ENCODE peak calls at places on chromosomes 12 and 14, in six cellular contexts. A, I, B, R, O and E are unnamed samples.

GRCh38 chr14:83632375-83632774 is 1897.6 kb upstream of the FLRT2 start:
- DNase-seq in B (no peak), A (no peak), O (no peak), R (no peak), I (no peak), E (no peak)

GRCh38 chr12:110168732-110169455 is 44.7 kb downstream of the IFT81 start:
- DNase-seq in I (no peak), R (no peak), B (no peak), A (no peak), O (no peak), E (no peak)

GRCh38 chr12:68785358-68785757 is 22.6 kb upstream of the MDM2 start:
- DNase-seq in B (no peak), O (no peak), R (no peak), A (no peak), I (peak), E (no peak)

GRCh38 chr12:52395761-52396434 is 10.2 kb downstream of the KRT82 start:
- DNase-seq in R (no peak), O (peak), A (no peak), B (no peak), I (peak), E (peak)

GRCh38 chr12:109950625-109951024 is 45.5 kb downstream of the GIT2 start:
- DNase-seq in A (no peak), R (no peak), O (no peak), I (no peak), B (no peak), E (no peak)

GRCh38 chr12:54173066-54173726 is 15.6 kb downstream of the SMUG1 start:
- DNase-seq in I (peak), B (peak), A (no peak), O (peak), R (no peak), E (peak)

GRCh38 chr12:8035440-8036010 is 3.0 kb downstream of the FOXJ2 start:
- DNase-seq in O (no peak), I (no peak), A (no peak), R (no peak), B (no peak), E (peak)

GRCh38 chr12:110403975-110404675 is 617 bp upstream of the ANAPC7 start:
- DNase-seq in B (peak), O (peak), I (peak), R (peak), A (peak), E (peak)

GRCh38 chr14:38958589-38958988 is 144.4 kb downstream of the SEC23A start:
- DNase-seq in B (no peak), O (no peak), R (no peak), A (no peak), I (no peak), E (no peak)

GRCh38 chr14:105120056-105120455 is 48.5 kb downstream of the JAG2 start:
- DNase-seq in A (no peak), R (no peak), B (no peak), I (no peak), O (no peak), E (no peak)

GRCh38 chr12:128971802-128972201 is 118.5 kb downstream of the GLT1D1 start:
- DNase-seq in O (no peak), R (no peak), B (no peak), A (no peak), I (no peak), E (no peak)

GRCh38 chr12:67275380-67275913 is 6.3 kb downstream of the CAND1 start:
- DNase-seq in B (no peak), R (no peak), A (no peak), O (no peak), I (no peak), E (no peak)

GRCh38 chr12:30614031-30614430 is 81.6 kb downstream of the IPO8 start:
- DNase-seq in R (no peak), O (no peak), B (no peak), A (no peak), I (no peak), E (no peak)

GRCh38 chr12:31477669-31478068 is 113.3 kb downstream of the DENND5B start:
- DNase-seq in R (no peak), I (no peak), A (no peak), O (no peak), B (no peak), E (no peak)

GRCh38 chr12:113818833-113819232 is 147.3 kb downstream of the RBM19 start:
- DNase-seq in A (no peak), O (no peak), R (no peak), B (no peak), I (peak), E (peak)

GRCh38 chr14:34718750-34719304 is 4.4 kb upstream of the CFL2 start:
- DNase-seq in A (peak), R (no peak), O (no peak), B (no peak), I (peak), E (no peak)

GRCh38 chr12:113422030-113422900 is at the start of gene SDSL:
- DNase-seq in R (peak), I (peak), O (peak), B (peak), A (peak), E (peak)

GRCh38 chr12:107558141-107558815 is 127.3 kb upstream of the PWP1 start:
- DNase-seq in I (no peak), A (no peak), O (no peak), R (no peak), B (no peak), E (peak)

GRCh38 chr14:77111021-77111420 is 13.0 kb downstream of the CIPC start:
- DNase-seq in I (peak), B (no peak), R (peak), A (no peak), O (peak), E (peak)

GRCh38 chr12:115194448-115194847 is 510.5 kb upstream of the TBX3 start:
- DNase-seq in O (no peak), R (no peak), A (no peak), B (no peak), I (no peak), E (peak)

GRCh38 chr12:47231456-47231855 is 151.7 kb upstream of the AMIGO2 start:
- DNase-seq in O (no peak), A (no peak), R (no peak), I (no peak), B (no peak), E (no peak)

GRCh38 chr14:105865904-105866840 is 339.8 kb downstream of the TMEM121 start:
- DNase-seq in A (no peak), I (no peak), B (peak), O (peak), R (no peak), E (peak)

GRCh38 chr14:33799705-33800269 is 151.1 kb downstream of the EGLN3 start:
- DNase-seq in B (no peak), I (peak), O (peak), R (no peak), A (no peak), E (no peak)

GRCh38 chr14:104085032-104085888 is at the start of gene ASPG:
- DNase-seq in A (no peak), R (no peak), I (peak), B (peak), O (peak), E (peak)

GRCh38 chr14:101774006-101774755 is 12.7 kb downstream of the PPP2R5C start:
- DNase-seq in O (peak), I (no peak), R (peak), A (no peak), B (no peak), E (no peak)

GRCh38 chr14:105532735-105533141 is 6.4 kb downstream of the TMEM121 start:
- DNase-seq in A (no peak), O (peak), R (no peak), I (peak), B (no peak), E (peak)

GRCh38 chr14:23294346-23294733 is 8.3 kb downstream of the PPP1R3E start:
- DNase-seq in B (no peak), O (no peak), A (no peak), I (no peak), R (no peak), E (no peak)

GRCh38 chr12:110726018-110726417 is 16.7 kb downstream of the PPP1CC start:
- DNase-seq in R (no peak), B (no peak), I (no peak), A (no peak), O (no peak), E (no peak)

GRCh38 chr12:121227294-121227693 is 17.4 kb downstream of the P2RX4 start:
- DNase-seq in A (no peak), R (no peak), I (no peak), B (no peak), O (no peak), E (peak)

GRCh38 chr14:92224348-92224954 is 98.5 kb upstream of the SLC24A4 start:
- DNase-seq in R (no peak), I (no peak), B (no peak), A (no peak), O (no peak), E (no peak)

GRCh38 chr12:65188179-65188709 is 18.9 kb downstream of the LEMD3 start:
- DNase-seq in O (no peak), I (no peak), R (no peak), A (no peak), B (no peak), E (no peak)

GRCh38 chr12:109765493-109765810 is 51.8 kb downstream of the FAM222A start:
- DNase-seq in R (no peak), B (no peak), O (peak), I (no peak), A (no peak), E (no peak)

GRCh38 chr14:65164068-65164824 is 61.9 kb upstream of the MAX start:
- DNase-seq in A (peak), B (no peak), I (peak), R (peak), O (no peak), E (no peak)

GRCh38 chr14:88895116-88895515 is 70.7 kb downstream of the TTC8 start:
- DNase-seq in O (no peak), A (peak), R (no peak), B (no peak), I (peak), E (no peak)

GRCh38 chr14:100684961-100685360 is 41.7 kb upstream of the DLK1 start:
- DNase-seq in R (no peak), A (no peak), B (no peak), O (no peak), I (no peak), E (no peak)

GRCh38 chr12:126483145-126484068 is 1418.2 kb downstream of the AACS start:
- DNase-seq in R (peak), A (peak), I (peak), B (no peak), O (no peak), E (no peak)